ENCODE peak calls at places on chromosomes 2 and 18, in eight cellular contexts. M, T, Q, F, S, X, V and C are unnamed samples.

GRCh38 chr18:58649966-58650816 is 21.1 kb upstream of the MALT1 start:
- DNase-seq in V (no peak), S (peak), T (no peak), M (no peak), Q (no peak), F (no peak), X (no peak), C (peak)

GRCh38 chr2:23482188-23482587 is 97.2 kb downstream of the KLHL29 start:
- DNase-seq in T (no peak), S (no peak), V (no peak), M (no peak), Q (no peak), F (no peak), X (no peak), C (no peak)

GRCh38 chr2:172374318-172375240 is 52.8 kb upstream of the ITGA6 start:
- DNase-seq in V (no peak), X (no peak), S (no peak), M (no peak), T (no peak), F (no peak), Q (no peak), C (no peak)

GRCh38 chr2:240298803-240299709 is 136.4 kb upstream of the GPC1 start:
- DNase-seq in S (no peak), X (no peak), V (peak), F (no peak), M (no peak), T (no peak), Q (no peak), C (no peak)

GRCh38 chr2:30282081-30282480 is 50.7 kb downstream of the LBH start:
- DNase-seq in X (no peak), V (no peak), Q (no peak), M (no peak), T (no peak), F (no peak), S (no peak), C (no peak)

GRCh38 chr2:86790828-86791561 is at the start of gene CD8A:
- DNase-seq in F (no peak), X (no peak), Q (no peak), M (no peak), S (no peak), T (peak), V (no peak), C (peak)

GRCh38 chr2:95062716-95063400 is 37.4 kb downstream of the MAL start:
- DNase-seq in Q (no peak), V (no peak), S (no peak), M (no peak), F (no peak), T (peak), X (no peak), C (peak)

GRCh38 chr2:142585785-142586184 is 291.7 kb upstream of the KYNU start:
- DNase-seq in T (no peak), F (no peak), S (no peak), V (no peak), Q (no peak), X (no peak), M (no peak), C (peak)

GRCh38 chr2:83782122-83782521 is 677.0 kb downstream of the SUCLG1 start:
- DNase-seq in S (no peak), T (peak), M (no peak), F (no peak), X (no peak), Q (no peak), V (no peak), C (no peak)

DNA sequence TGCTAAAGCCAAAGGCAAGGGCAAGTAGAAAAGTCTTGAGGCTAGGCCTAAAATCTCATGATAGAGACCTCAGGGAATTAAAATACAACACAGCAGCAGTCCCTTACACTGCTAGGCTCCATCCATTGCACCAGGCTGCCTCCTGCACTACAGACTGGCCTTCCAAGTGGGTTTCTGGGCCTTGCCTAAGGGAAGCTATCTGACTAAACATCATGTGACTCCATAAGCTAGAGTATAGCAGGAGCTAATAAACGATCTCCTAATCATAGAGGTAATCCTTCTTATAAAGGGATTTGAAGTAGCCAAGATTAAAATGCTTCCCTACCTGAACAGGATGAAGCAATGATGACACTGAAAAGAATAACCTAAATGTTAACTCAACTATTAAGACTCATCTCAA is 77.6 kb upstream of the NFU1 start:
- DNase-seq in F (no peak), M (no peak), S (no peak), X (no peak), Q (no peak), T (no peak), V (no peak), C (no peak)
- TF ChIP-seq CTCF in F (no peak), M (no peak), S (no peak), X (no peak), Q (no peak), T (no peak), V (no peak), C (no peak)

GRCh38 chr18:56652802-56653201 is 1.6 kb downstream of the WDR7 start:
- DNase-seq in Q (no peak), T (no peak), S (no peak), V (no peak), M (no peak), X (no peak), F (no peak), C (no peak)

GRCh38 chr18:56650056-56650455 is 1.1 kb upstream of the WDR7 start:
- DNase-seq in S (no peak), V (no peak), F (no peak), Q (no peak), T (no peak), M (no peak), X (no peak), C (no peak)

GRCh38 chr18:56648307-56648706 is 2.9 kb upstream of the WDR7 start:
- DNase-seq in X (no peak), T (no peak), F (no peak), Q (no peak), S (no peak), V (no peak), M (no peak), C (no peak)

GRCh38 chr18:56651771-56652092 is 573 bp downstream of the WDR7 start:
- DNase-seq in T (no peak), M (no peak), Q (no peak), F (no peak), S (no peak), V (no peak), X (no peak), C (no peak)

GRCh38 chr18:56650944-56651770 is at the start of gene WDR7:
- DNase-seq in V (peak), S (peak), F (peak), M (peak), T (peak), X (peak), Q (peak), C (peak)
- TF ChIP-seq CTCF in V (no peak), S (no peak), F (no peak), M (no peak), T (no peak), X (no peak), Q (peak), C (no peak)

GRCh38 chr2:134195341-134195740 is 58.5 kb upstream of the MGAT5 start:
- DNase-seq in M (no peak), Q (no peak), T (no peak), S (no peak), X (no peak), V (no peak), F (no peak), C (no peak)

GRCh38 chr2:134193006-134193405 is 60.9 kb upstream of the MGAT5 start:
- DNase-seq in M (no peak), Q (peak), T (no peak), X (no peak), F (no peak), S (no peak), V (no peak), C (no peak)

GRCh38 chr2:134191835-134192234 is 62.0 kb upstream of the MGAT5 start:
- DNase-seq in T (no peak), M (no peak), F (no peak), V (no peak), S (no peak), X (no peak), Q (no peak), C (no peak)

GRCh38 chr2:134194519-134194918 is 59.4 kb upstream of the MGAT5 start:
- DNase-seq in F (no peak), X (no peak), T (no peak), Q (no peak), V (no peak), M (no peak), S (no peak), C (no peak)

GRCh38 chr2:134193774-134194173 is 60.1 kb upstream of the MGAT5 start:
- DNase-seq in M (no peak), X (no peak), V (no peak), S (no peak), F (no peak), T (no peak), Q (peak), C (no peak)
- TF ChIP-seq CTCF in M (no peak), X (no peak), V (no peak), S (no peak), F (no peak), T (peak), Q (peak), C (no peak)

DNA sequence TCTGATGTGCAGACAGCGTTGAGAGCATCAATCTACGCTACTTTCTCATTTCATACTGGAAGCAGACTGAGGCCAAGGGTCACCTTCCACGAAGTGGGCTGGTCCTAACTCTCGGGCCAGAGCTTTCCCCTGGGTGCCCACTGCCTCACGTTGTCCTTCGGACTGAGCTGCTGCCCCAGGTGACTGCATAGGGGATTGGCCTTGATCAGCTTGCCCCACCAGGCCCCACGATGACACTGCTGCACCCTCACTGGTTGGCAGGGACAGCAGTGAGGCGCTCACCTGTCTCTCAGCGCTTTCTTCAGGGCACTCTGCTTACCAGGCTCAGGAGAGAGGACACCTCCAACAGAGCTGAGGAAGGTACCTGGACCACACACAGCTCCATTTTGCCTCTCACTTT is 47.3 kb downstream of the CABLES1 start:
- DNase-seq in Q (no peak), F (no peak), M (no peak), T (no peak), S (no peak), X (no peak), V (no peak), C (no peak)
- TF ChIP-seq CTCF in Q (no peak), F (no peak), M (no peak), T (no peak), S (no peak), X (no peak), V (no peak), C (no peak)

GRCh38 chr2:231715499-231715837 is 7.1 kb downstream of the PTMA start:
- DNase-seq in M (no peak), Q (no peak), F (no peak), S (no peak), X (no peak), T (no peak), V (peak), C (no peak)
- TF ChIP-seq CTCF in M (peak), Q (no peak), F (peak), S (no peak), X (no peak), T (no peak), V (no peak), C (no peak)

GRCh38 chr2:130755234-130756040 is at the start of gene AMER3:
- DNase-seq in F (no peak), V (no peak), Q (no peak), T (peak), X (peak), M (no peak), S (peak), C (no peak)
- TF ChIP-seq CTCF in F (no peak), V (no peak), Q (no peak), T (no peak), X (no peak), M (no peak), S (no peak), C (no peak)

GRCh38 chr2:237726401-237726830 is 72.2 kb upstream of the RBM44 start:
- DNase-seq in Q (peak), M (peak), F (no peak), V (no peak), S (no peak), X (no peak), T (no peak), C (no peak)
- TF ChIP-seq CTCF in Q (no peak), M (no peak), F (no peak), V (no peak), S (no peak), X (no peak), T (no peak), C (no peak)

DNA sequence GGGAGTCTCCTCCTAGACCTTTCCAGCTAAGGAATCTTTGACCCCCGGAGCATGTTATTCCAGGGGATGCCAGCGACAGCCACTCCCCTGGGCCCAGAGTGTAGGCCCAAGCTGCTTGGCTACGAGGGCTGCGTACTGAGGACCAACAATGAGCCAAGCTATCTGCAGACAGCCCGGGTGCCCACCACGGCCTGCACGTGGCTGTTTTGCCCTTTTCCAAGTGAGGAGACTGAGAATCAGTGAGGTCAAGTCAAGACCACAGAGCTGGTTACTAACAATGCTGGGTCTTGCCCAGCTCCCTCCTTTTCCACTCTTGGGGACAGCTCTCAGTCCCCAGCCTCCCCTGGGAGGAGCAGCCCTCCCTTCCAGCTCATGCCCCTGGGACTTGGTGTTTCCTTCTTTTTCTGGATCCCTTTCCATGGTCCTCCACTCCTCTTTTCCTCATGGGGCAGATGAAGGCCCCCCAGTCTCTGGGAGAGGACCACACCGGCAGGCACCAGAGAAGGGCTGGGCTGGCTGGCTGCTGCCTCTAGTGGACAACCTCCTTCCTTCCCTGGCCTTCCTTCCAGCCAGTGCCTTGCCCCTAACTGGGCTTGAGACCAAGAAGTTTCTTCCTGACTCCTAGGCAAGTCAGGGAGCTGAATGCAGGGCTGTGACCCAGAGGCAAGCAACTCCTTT is 550 bp upstream of the MALL start:
- DNase-seq in S (no peak), Q (peak), F (peak), X (no peak), V (no peak), M (no peak), T (peak), C (no peak)
- TF ChIP-seq CTCF in S (no peak), Q (peak), F (no peak), X (peak), V (peak), M (peak), T (peak), C (no peak)

GRCh38 chr2:39663187-39663930 is 2.4 kb upstream of the TMEM178A start:
- DNase-seq in M (no peak), T (no peak), X (no peak), Q (no peak), F (no peak), S (no peak), V (no peak), C (no peak)
- TF ChIP-seq CTCF in M (no peak), T (no peak), X (no peak), Q (no peak), F (no peak), S (no peak), V (no peak), C (no peak)